ENCODE peak calls at places on chromosomes 6 and 20, in six cellular contexts. One of them, this sample, is unnamed.

GRCh38 chr20:53162251-53162835 is 190.2 kb downstream of the TSHZ2 start:
- ATAC-seq in upper lobe of left lung: peak
- ATAC-seq in HepG2: peak
- ATAC-seq in A549: peak
- ATAC-seq in K562: peak
- ATAC-seq in GM12878: no peak
- ATAC-seq in this sample: peak

GRCh38 chr6:120903836-120904235 is 430.4 kb downstream of the TBC1D32 start:
- ATAC-seq in upper lobe of left lung: no peak
- ATAC-seq in HepG2: no peak
- ATAC-seq in A549: no peak
- ATAC-seq in K562: no peak
- ATAC-seq in GM12878: no peak
- ATAC-seq in this sample: no peak

GRCh38 chr6:5617179-5617578 is 355.9 kb downstream of the FARS2 start:
- ATAC-seq in upper lobe of left lung: no peak
- ATAC-seq in HepG2: no peak
- ATAC-seq in A549: no peak
- ATAC-seq in K562: no peak
- ATAC-seq in GM12878: no peak
- ATAC-seq in this sample: no peak

GRCh38 chr6:133741375-133741861 is 147.5 kb upstream of the TCF21 start:
- ATAC-seq in upper lobe of left lung: no peak
- ATAC-seq in HepG2: no peak
- ATAC-seq in A549: peak
- ATAC-seq in K562: peak
- ATAC-seq in GM12878: no peak
- ATAC-seq in this sample: peak

GRCh38 chr6:100171533-100172321 is 177.7 kb upstream of the MCHR2 start:
- ATAC-seq in upper lobe of left lung: no peak
- ATAC-seq in HepG2: no peak
- ATAC-seq in A549: no peak
- ATAC-seq in K562: no peak
- ATAC-seq in GM12878: peak
- ATAC-seq in this sample: no peak

GRCh38 chr6:8939615-8940014 is 504.3 kb upstream of the SLC35B3 start:
- ATAC-seq in upper lobe of left lung: no peak
- ATAC-seq in HepG2: no peak
- ATAC-seq in A549: no peak
- ATAC-seq in K562: no peak
- ATAC-seq in GM12878: peak
- ATAC-seq in this sample: no peak

GRCh38 chr6:52390361-52390727 is 28.4 kb downstream of the PAQR8 start:
- ATAC-seq in upper lobe of left lung: no peak
- ATAC-seq in HepG2: peak
- ATAC-seq in A549: peak
- ATAC-seq in K562: peak
- ATAC-seq in GM12878: peak
- ATAC-seq in this sample: peak

GRCh38 chr20:10565191-10565921 is 108.4 kb downstream of the JAG1 start:
- ATAC-seq in upper lobe of left lung: peak
- ATAC-seq in HepG2: peak
- ATAC-seq in A549: peak
- ATAC-seq in K562: no peak
- ATAC-seq in GM12878: no peak
- ATAC-seq in this sample: peak

GRCh38 chr20:18223399-18223798 is 64.9 kb upstream of the ZNF133 start:
- ATAC-seq in upper lobe of left lung: no peak
- ATAC-seq in HepG2: no peak
- ATAC-seq in A549: no peak
- ATAC-seq in K562: no peak
- ATAC-seq in GM12878: no peak
- ATAC-seq in this sample: no peak

GRCh38 chr6:35603326-35604202 is 85.2 kb downstream of the FKBP5 start:
- ATAC-seq in upper lobe of left lung: no peak
- ATAC-seq in HepG2: peak
- ATAC-seq in A549: no peak
- ATAC-seq in K562: no peak
- ATAC-seq in GM12878: no peak
- ATAC-seq in this sample: no peak

GRCh38 chr6:80249897-80250296 is 143.4 kb downstream of the BCKDHB start:
- ATAC-seq in upper lobe of left lung: no peak
- ATAC-seq in HepG2: no peak
- ATAC-seq in A549: no peak
- ATAC-seq in K562: peak
- ATAC-seq in GM12878: peak
- ATAC-seq in this sample: no peak

GRCh38 chr6:34301408-34301807 is 52.6 kb upstream of the SMIM29 start:
- ATAC-seq in upper lobe of left lung: peak
- ATAC-seq in HepG2: no peak
- ATAC-seq in A549: no peak
- ATAC-seq in K562: peak
- ATAC-seq in GM12878: no peak
- ATAC-seq in this sample: peak

GRCh38 chr20:57173041-57173440 is 93.4 kb downstream of the BMP7 start:
- ATAC-seq in upper lobe of left lung: no peak
- ATAC-seq in HepG2: no peak
- ATAC-seq in A549: no peak
- ATAC-seq in K562: peak
- ATAC-seq in GM12878: no peak
- ATAC-seq in this sample: no peak

GRCh38 chr6:33296797-33297405 is 1.8 kb downstream of the RGL2 start:
- ATAC-seq in upper lobe of left lung: no peak
- ATAC-seq in HepG2: no peak
- ATAC-seq in A549: no peak
- ATAC-seq in K562: no peak
- ATAC-seq in GM12878: no peak
- ATAC-seq in this sample: no peak

GRCh38 chr20:9161308-9161707 is 92.4 kb downstream of the PLCB4 start:
- ATAC-seq in upper lobe of left lung: no peak
- ATAC-seq in HepG2: no peak
- ATAC-seq in A549: no peak
- ATAC-seq in K562: no peak
- ATAC-seq in GM12878: no peak
- ATAC-seq in this sample: no peak

GRCh38 chr20:46805836-46806235 is 88.8 kb upstream of the EYA2 start:
- ATAC-seq in upper lobe of left lung: no peak
- ATAC-seq in HepG2: no peak
- ATAC-seq in A549: no peak
- ATAC-seq in K562: no peak
- ATAC-seq in GM12878: no peak
- ATAC-seq in this sample: no peak

GRCh38 chr6:105317607-105318533 is 85.0 kb downstream of the PREP start:
- ATAC-seq in upper lobe of left lung: no peak
- ATAC-seq in HepG2: peak
- ATAC-seq in A549: peak
- ATAC-seq in K562: no peak
- ATAC-seq in GM12878: no peak
- ATAC-seq in this sample: no peak

GRCh38 chr20:63321148-63321831 is 28.3 kb downstream of the COL20A1 start:
- ATAC-seq in upper lobe of left lung: peak
- ATAC-seq in HepG2: peak
- ATAC-seq in A549: peak
- ATAC-seq in K562: peak
- ATAC-seq in GM12878: no peak
- ATAC-seq in this sample: peak

GRCh38 chr6:69973763-69974162 is 107.4 kb downstream of the COL19A1 start:
- ATAC-seq in upper lobe of left lung: no peak
- ATAC-seq in HepG2: no peak
- ATAC-seq in A549: no peak
- ATAC-seq in K562: no peak
- ATAC-seq in GM12878: no peak
- ATAC-seq in this sample: no peak

GRCh38 chr20:1807394-1807793 is 87.8 kb upstream of the SIRPA start:
- ATAC-seq in upper lobe of left lung: no peak
- ATAC-seq in HepG2: no peak
- ATAC-seq in A549: no peak
- ATAC-seq in K562: no peak
- ATAC-seq in GM12878: no peak
- ATAC-seq in this sample: no peak

GRCh38 chr20:32681175-32682084 is 7.7 kb upstream of the C20orf203 start:
- ATAC-seq in upper lobe of left lung: no peak
- ATAC-seq in HepG2: peak
- ATAC-seq in A549: peak
- ATAC-seq in K562: peak
- ATAC-seq in GM12878: peak
- ATAC-seq in this sample: no peak

GRCh38 chr6:79824231-79824630 is 123.1 kb downstream of the ELOVL4 start:
- ATAC-seq in upper lobe of left lung: no peak
- ATAC-seq in HepG2: no peak
- ATAC-seq in A549: no peak
- ATAC-seq in K562: no peak
- ATAC-seq in GM12878: no peak
- ATAC-seq in this sample: no peak

GRCh38 chr6:165900970-165901369 is 237.9 kb upstream of the PDE10A start:
- ATAC-seq in upper lobe of left lung: no peak
- ATAC-seq in HepG2: no peak
- ATAC-seq in A549: no peak
- ATAC-seq in K562: no peak
- ATAC-seq in GM12878: no peak
- ATAC-seq in this sample: no peak

GRCh38 chr6:123899745-123900144 is 96.1 kb downstream of the NKAIN2 start:
- ATAC-seq in upper lobe of left lung: no peak
- ATAC-seq in HepG2: no peak
- ATAC-seq in A549: no peak
- ATAC-seq in K562: no peak
- ATAC-seq in GM12878: no peak
- ATAC-seq in this sample: no peak

DNA sequence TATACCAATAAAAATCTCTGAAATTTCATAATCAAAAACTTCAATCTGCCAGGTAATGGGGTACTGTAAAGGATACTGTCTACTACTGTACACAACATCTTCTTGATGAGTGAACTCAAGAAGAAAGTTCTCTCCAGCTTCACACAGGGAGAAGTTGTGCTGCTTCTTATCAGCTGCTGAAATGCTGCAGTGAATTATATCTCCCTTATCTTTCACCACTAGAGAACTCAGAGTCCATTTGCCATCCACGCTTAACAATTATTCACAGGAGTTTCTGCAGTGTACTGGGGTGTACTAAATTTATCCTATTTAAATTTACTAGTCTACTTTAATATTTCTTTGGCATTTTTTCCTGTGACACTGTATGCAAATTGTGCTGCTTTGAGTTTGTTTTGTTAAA is 384.8 kb downstream of the TFAP2B start:
- ATAC-seq in upper lobe of left lung: no peak
- ATAC-seq in HepG2: no peak
- ATAC-seq in A549: no peak
- ATAC-seq in K562: no peak
- ATAC-seq in GM12878: no peak
- ATAC-seq in this sample: no peak
- TF ChIP-seq EP300 in upper lobe of left lung: no peak
- TF ChIP-seq EP300 in HepG2: no peak
- TF ChIP-seq EP300 in A549: no peak
- TF ChIP-seq EP300 in K562: no peak
- TF ChIP-seq EP300 in GM12878: no peak
- TF ChIP-seq EP300 in this sample: no peak

GRCh38 chr20:38108438-38109024 is 56.5 kb downstream of the TGM2 start:
- ATAC-seq in upper lobe of left lung: peak
- ATAC-seq in HepG2: no peak
- ATAC-seq in A549: no peak
- ATAC-seq in K562: no peak
- ATAC-seq in GM12878: no peak
- ATAC-seq in this sample: peak
- TF ChIP-seq EP300 in upper lobe of left lung: no peak
- TF ChIP-seq EP300 in HepG2: no peak
- TF ChIP-seq EP300 in A549: no peak
- TF ChIP-seq EP300 in K562: no peak
- TF ChIP-seq EP300 in GM12878: no peak
- TF ChIP-seq EP300 in this sample: no peak

GRCh38 chr6:108133594-108134179 is 32.1 kb upstream of the NR2E1 start:
- ATAC-seq in upper lobe of left lung: peak
- ATAC-seq in HepG2: peak
- ATAC-seq in A549: peak
- ATAC-seq in K562: peak
- ATAC-seq in GM12878: peak
- ATAC-seq in this sample: peak
- TF ChIP-seq EP300 in upper lobe of left lung: no peak
- TF ChIP-seq EP300 in HepG2: no peak
- TF ChIP-seq EP300 in A549: no peak
- TF ChIP-seq EP300 in K562: no peak
- TF ChIP-seq EP300 in GM12878: no peak
- TF ChIP-seq EP300 in this sample: no peak

DNA sequence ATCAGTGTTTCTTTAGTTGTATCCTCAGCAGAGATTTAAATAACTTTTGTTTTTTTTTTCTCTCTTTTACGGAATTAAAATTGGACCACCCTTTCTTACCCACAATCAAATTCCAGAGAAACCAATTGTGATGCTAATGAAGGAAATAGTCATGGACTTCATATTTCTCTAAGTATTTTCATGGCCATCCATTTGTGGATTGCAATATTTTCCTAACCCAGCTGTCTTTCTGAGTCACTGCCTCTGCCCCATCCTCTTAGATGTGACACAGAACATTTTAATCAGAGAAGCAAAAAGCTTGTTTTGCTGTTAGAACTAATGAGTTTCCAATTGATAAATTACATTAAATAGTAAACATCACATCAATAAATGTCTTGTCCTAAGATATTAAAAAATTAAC is 405.5 kb upstream of the ADGRB3 start:
- ATAC-seq in upper lobe of left lung: no peak
- ATAC-seq in HepG2: no peak
- ATAC-seq in A549: no peak
- ATAC-seq in K562: no peak
- ATAC-seq in GM12878: no peak
- ATAC-seq in this sample: no peak
- TF ChIP-seq EP300 in upper lobe of left lung: no peak
- TF ChIP-seq EP300 in HepG2: no peak
- TF ChIP-seq EP300 in A549: no peak
- TF ChIP-seq EP300 in K562: no peak
- TF ChIP-seq EP300 in GM12878: no peak
- TF ChIP-seq EP300 in this sample: no peak